ENCODE peak calls at places on chromosomes 16 and 17, in five cellular contexts. U, J, Y, R and W are unnamed samples.

GRCh38 chr16:11085025-11085485 is 140.7 kb downstream of the CLEC16A start:
- DNase-seq in U (no peak), J (no peak), Y (no peak), R (no peak), W (no peak)

GRCh38 chr16:64094170-64094960 is 1027.5 kb downstream of the CDH11 start:
- DNase-seq in U (no peak), J (no peak), Y (no peak), R (no peak), W (no peak)

GRCh38 chr17:27996157-27997043 is 46.1 kb upstream of the NLK start:
- DNase-seq in U (no peak), J (no peak), Y (no peak), R (no peak), W (no peak)

GRCh38 chr17:44209786-44210341 is 9.6 kb downstream of the UBTF start:
- DNase-seq in U (no peak), J (no peak), Y (no peak), R (no peak), W (no peak)

GRCh38 chr16:75860654-75861053 is 134.4 kb upstream of the CPHXL start:
- DNase-seq in U (no peak), J (no peak), Y (no peak), R (no peak), W (no peak)

GRCh38 chr17:48804936-48805411 is 12.1 kb downstream of the TTLL6 start:
- DNase-seq in U (peak), J (peak), Y (no peak), R (peak), W (peak)

GRCh38 chr16:70694088-70694487 is 8.2 kb upstream of the MTSS2 start:
- DNase-seq in U (peak), J (no peak), Y (no peak), R (no peak), W (no peak)

GRCh38 chr16:88911148-88911945 is 44.9 kb upstream of the PABPN1L start:
- DNase-seq in U (no peak), J (no peak), Y (no peak), R (no peak), W (peak)

GRCh38 chr17:66633322-66633965 is 201.5 kb upstream of the CACNG5 start:
- DNase-seq in U (no peak), J (no peak), Y (no peak), R (peak), W (no peak)

GRCh38 chr16:87658564-87659225 is 56.4 kb downstream of the JPH3 start:
- DNase-seq in U (no peak), J (no peak), Y (no peak), R (no peak), W (peak)

GRCh38 chr16:54957403-54957802 is 26.7 kb downstream of the IRX5 start:
- DNase-seq in U (peak), J (no peak), Y (no peak), R (no peak), W (peak)

GRCh38 chr17:53122966-53123365 is 699.8 kb upstream of the KIF2B start:
- DNase-seq in U (no peak), J (no peak), Y (no peak), R (no peak), W (no peak)

GRCh38 chr17:72362466-72363335 is 241.9 kb downstream of the SOX9 start:
- DNase-seq in U (peak), J (no peak), Y (no peak), R (no peak), W (no peak)

GRCh38 chr17:4596636-4597380 is 12.5 kb downstream of the SMTNL2 start:
- DNase-seq in U (no peak), J (no peak), Y (no peak), R (no peak), W (no peak)

GRCh38 chr16:80299416-80299815 is 241.4 kb upstream of the DYNLRB2 start:
- DNase-seq in U (no peak), J (no peak), Y (no peak), R (no peak), W (peak)

GRCh38 chr17:44137891-44138709 is 3.6 kb upstream of the HROB start:
- DNase-seq in U (peak), J (peak), Y (peak), R (peak), W (peak)

GRCh38 chr17:13694934-13695333 is 93.2 kb upstream of the HS3ST3A1 start:
- DNase-seq in U (no peak), J (no peak), Y (no peak), R (no peak), W (no peak)

GRCh38 chr16:24610421-24610765 is 71.0 kb downstream of the RBBP6 start:
- DNase-seq in U (no peak), J (no peak), Y (no peak), R (peak), W (peak)

GRCh38 chr17:40566027-40566426 is 755 bp upstream of the CCR7 start:
- DNase-seq in U (no peak), J (no peak), Y (no peak), R (no peak), W (no peak)

GRCh38 chr16:66886346-66886745 is 6.0 kb downstream of the PDP2 start:
- DNase-seq in U (no peak), J (no peak), Y (no peak), R (no peak), W (no peak)

GRCh38 chr17:78748730-78749317 is 33.2 kb downstream of the CYTH1 start:
- DNase-seq in U (peak), J (no peak), Y (no peak), R (peak), W (no peak)

GRCh38 chr17:19502517-19502916 is 31.1 kb upstream of the SLC47A1 start:
- DNase-seq in U (no peak), J (peak), Y (no peak), R (no peak), W (no peak)

GRCh38 chr17:39009471-39010085 is 42.4 kb upstream of the FBXO47 start:
- DNase-seq in U (no peak), J (no peak), Y (no peak), R (no peak), W (no peak)

GRCh38 chr16:57024894-57025680 is 35.7 kb downstream of the NLRC5 start:
- DNase-seq in U (no peak), J (no peak), Y (no peak), R (no peak), W (no peak)

GRCh38 chr17:65589321-65589720 is 27.9 kb upstream of the AXIN2 start:
- DNase-seq in U (no peak), J (no peak), Y (no peak), R (no peak), W (no peak)

GRCh38 chr16:1441391-1441829 is 2.9 kb downstream of the CCDC154 start:
- DNase-seq in U (no peak), J (no peak), Y (no peak), R (no peak), W (no peak)

GRCh38 chr17:40678902-40679522 is 14.0 kb upstream of the KRT222 start:
- DNase-seq in U (no peak), J (no peak), Y (no peak), R (no peak), W (no peak)

GRCh38 chr16:2205967-2206313 is 686 bp downstream of the MLST8 start:
- DNase-seq in U (no peak), J (no peak), Y (no peak), R (no peak), W (peak)

GRCh38 chr17:78539771-78540170 is 37.4 kb downstream of the DNAH17 start:
- DNase-seq in U (no peak), J (no peak), Y (no peak), R (no peak), W (no peak)

GRCh38 chr17:77308768-77309726 is 168.3 kb downstream of the SEC14L1 start:
- DNase-seq in U (no peak), J (no peak), Y (no peak), R (peak), W (no peak)

GRCh38 chr17:62774338-62774737 is 33.8 kb downstream of the MARCHF10 start:
- DNase-seq in U (no peak), J (no peak), Y (no peak), R (peak), W (no peak)

GRCh38 chr17:49582789-49583188 is 7.1 kb downstream of the NXPH3 start:
- DNase-seq in U (peak), J (no peak), Y (no peak), R (no peak), W (no peak)

GRCh38 chr16:89103156-89103555 is 9.5 kb downstream of the ACSF3 start:
- DNase-seq in U (no peak), J (no peak), Y (no peak), R (no peak), W (no peak)

GRCh38 chr17:3012926-3013581 is 50.4 kb downstream of the OR1D5 start:
- DNase-seq in U (peak), J (peak), Y (no peak), R (no peak), W (peak)

GRCh38 chr16:4273858-4274291 is 1.1 kb upstream of the TFAP4 start:
- DNase-seq in U (peak), J (peak), Y (no peak), R (peak), W (peak)

GRCh38 chr17:16918443-16918842 is 53.5 kb downstream of the TNFRSF13B start:
- DNase-seq in U (no peak), J (peak), Y (no peak), R (no peak), W (no peak)

GRCh38 chr16:55385363-55385762 is 61.4 kb downstream of the IRX6 start:
- DNase-seq in U (no peak), J (no peak), Y (no peak), R (no peak), W (no peak)

GRCh38 chr16:83727018-83727417 is 80.8 kb upstream of the HSBP1 start:
- DNase-seq in U (no peak), J (no peak), Y (no peak), R (no peak), W (no peak)

GRCh38 chr17:58513391-58513912 is 986 bp downstream of the MTMR4 start:
- DNase-seq in U (no peak), J (no peak), Y (no peak), R (no peak), W (no peak)

GRCh38 chr17:6231886-6232767 is 161.9 kb downstream of the WSCD1 start:
- DNase-seq in U (peak), J (no peak), Y (no peak), R (peak), W (peak)

DNA sequence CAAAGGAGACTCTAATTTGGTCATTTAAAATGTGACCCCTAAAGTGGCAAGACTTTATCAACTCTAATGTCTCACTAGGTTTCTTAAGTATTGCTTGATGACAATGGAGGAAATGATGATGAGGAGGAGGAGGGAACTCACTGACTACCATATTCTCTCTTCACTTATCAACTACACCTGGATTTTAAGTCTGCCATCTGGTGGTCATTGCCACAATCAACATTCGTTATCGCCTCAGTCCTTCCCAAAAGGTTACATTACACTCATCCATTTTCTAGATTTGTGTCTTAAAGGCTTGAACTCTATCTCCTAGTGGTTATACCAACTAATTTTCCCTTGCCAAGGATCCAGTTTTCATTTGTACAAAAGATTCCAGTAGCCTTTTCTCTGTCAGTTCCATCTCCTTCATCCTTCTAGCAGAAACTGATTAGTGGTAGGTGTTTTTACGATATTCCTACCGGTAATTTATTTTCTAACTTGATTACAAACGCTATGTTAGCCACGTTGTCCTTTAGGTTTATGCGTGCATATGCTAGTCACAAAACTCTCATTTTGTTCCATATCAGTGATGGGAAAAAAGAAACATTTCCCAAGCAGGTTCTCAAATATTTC is 114.6 kb upstream of the NOG start:
- DNase-seq in U (peak), J (no peak), Y (no peak), R (no peak), W (no peak)
- TF ChIP-seq CTCF in U (peak), J (no peak), Y (peak), R (no peak), W (no peak)

DNA sequence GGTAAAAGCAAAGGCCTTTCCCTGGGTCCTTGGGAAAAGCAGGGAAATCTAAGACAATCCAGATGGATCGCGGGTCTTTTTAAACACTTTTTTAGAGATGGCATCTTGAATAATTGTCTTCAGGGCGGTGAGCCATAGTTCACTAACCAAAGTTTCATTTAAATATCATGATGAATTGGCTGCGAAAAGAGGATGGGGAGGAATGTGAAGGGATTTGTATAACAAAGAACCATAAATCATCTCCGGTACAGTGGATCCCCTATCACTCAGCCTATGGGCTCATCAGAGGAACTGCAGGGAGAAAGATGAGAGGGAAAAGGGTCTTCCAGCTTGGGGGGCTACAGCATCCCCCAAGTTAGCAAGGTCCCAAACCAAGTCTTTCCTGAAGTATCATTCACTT is 16.6 kb upstream of the DDX52 start:
- DNase-seq in U (no peak), J (no peak), Y (no peak), R (no peak), W (no peak)
- TF ChIP-seq CTCF in U (no peak), J (no peak), Y (no peak), R (no peak), W (no peak)

GRCh38 chr16:15523092-15523541 is 88.7 kb downstream of the BMERB1 start:
- DNase-seq in U (no peak), J (no peak), Y (no peak), R (no peak), W (no peak)
- TF ChIP-seq CTCF in U (no peak), J (no peak), Y (no peak), R (no peak), W (no peak)

DNA sequence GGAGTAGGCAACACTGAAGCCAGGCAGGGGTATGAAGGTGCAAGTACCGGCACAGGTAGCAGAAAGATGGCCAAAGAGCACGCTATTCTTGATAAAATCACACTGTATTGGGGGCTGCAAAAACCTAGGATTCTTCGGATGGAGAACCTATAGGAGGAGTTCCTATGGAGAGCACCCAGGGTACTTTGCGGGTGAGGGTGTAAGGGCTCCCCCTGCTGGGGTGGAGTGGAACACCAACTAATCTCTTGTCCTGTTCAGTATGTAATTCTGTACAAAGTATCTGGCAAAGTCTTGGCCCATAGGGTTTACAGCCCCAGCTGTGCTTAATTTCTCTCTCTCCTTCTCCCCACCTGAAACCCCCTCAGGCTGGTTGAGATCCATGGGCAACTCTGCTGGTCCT is 393.1 kb upstream of the ASIC2 start:
- DNase-seq in U (peak), J (no peak), Y (no peak), R (peak), W (peak)
- TF ChIP-seq CTCF in U (no peak), J (no peak), Y (peak), R (no peak), W (peak)

DNA sequence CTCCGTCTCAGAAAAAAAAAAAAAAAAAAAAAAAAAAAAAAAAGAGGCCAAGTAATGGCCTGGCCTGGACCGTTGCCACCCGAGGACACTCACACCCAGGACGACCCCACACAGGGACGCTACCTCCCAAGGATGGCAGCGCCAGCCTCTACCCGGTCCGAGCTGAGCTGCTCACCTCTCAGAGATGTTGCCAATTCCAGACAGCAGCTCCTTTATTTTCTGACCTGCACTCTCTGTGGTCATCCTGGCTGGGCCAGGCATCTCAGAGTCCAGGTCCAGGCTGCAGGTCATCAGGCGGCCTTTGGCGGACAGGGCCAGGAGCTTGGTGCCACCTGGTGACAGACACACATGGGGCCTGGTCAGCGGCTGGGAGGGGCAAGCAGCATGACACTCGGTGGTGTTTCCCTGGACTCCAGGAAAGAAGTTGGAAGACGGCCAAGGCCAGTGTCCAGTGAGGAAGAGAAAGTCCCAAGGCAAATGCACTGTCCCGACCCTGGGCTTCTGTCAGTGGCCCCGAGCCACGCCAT is 3.1 kb downstream of the FAAP100 start:
- DNase-seq in U (no peak), J (no peak), Y (no peak), R (no peak), W (no peak)
- TF ChIP-seq CTCF in U (no peak), J (no peak), Y (no peak), R (no peak), W (no peak)

GRCh38 chr17:68461589-68461988 is 4.3 kb upstream of the WIPI1 start:
- DNase-seq in U (no peak), J (no peak), Y (no peak), R (no peak), W (no peak)

GRCh38 chr17:68461122-68461539 is 3.8 kb upstream of the WIPI1 start:
- DNase-seq in U (no peak), J (no peak), Y (no peak), R (no peak), W (no peak)

GRCh38 chr17:68460715-68461114 is 3.4 kb upstream of the WIPI1 start:
- DNase-seq in U (no peak), J (no peak), Y (no peak), R (no peak), W (no peak)

GRCh38 chr17:68462381-68463210 is 5.3 kb upstream of the WIPI1 start:
- DNase-seq in U (peak), J (no peak), Y (peak), R (peak), W (peak)

GRCh38 chr17:68463211-68463990 is 6.1 kb upstream of the WIPI1 start:
- DNase-seq in U (no peak), J (no peak), Y (no peak), R (no peak), W (no peak)
- TF ChIP-seq CTCF in U (peak), J (no peak), Y (no peak), R (no peak), W (no peak)

GRCh38 chr16:48235556-48236136 is 8.5 kb upstream of the LONP2 start:
- DNase-seq in U (no peak), J (no peak), Y (no peak), R (no peak), W (no peak)

GRCh38 chr16:48232459-48233040 is 11.6 kb upstream of the LONP2 start:
- DNase-seq in U (no peak), J (no peak), Y (no peak), R (no peak), W (no peak)

GRCh38 chr16:48235058-48235555 is 9.0 kb upstream of the LONP2 start:
- DNase-seq in U (no peak), J (no peak), Y (no peak), R (no peak), W (no peak)

GRCh38 chr16:48234630-48235029 is 9.5 kb upstream of the LONP2 start:
- DNase-seq in U (no peak), J (no peak), Y (no peak), R (no peak), W (no peak)

DNA sequence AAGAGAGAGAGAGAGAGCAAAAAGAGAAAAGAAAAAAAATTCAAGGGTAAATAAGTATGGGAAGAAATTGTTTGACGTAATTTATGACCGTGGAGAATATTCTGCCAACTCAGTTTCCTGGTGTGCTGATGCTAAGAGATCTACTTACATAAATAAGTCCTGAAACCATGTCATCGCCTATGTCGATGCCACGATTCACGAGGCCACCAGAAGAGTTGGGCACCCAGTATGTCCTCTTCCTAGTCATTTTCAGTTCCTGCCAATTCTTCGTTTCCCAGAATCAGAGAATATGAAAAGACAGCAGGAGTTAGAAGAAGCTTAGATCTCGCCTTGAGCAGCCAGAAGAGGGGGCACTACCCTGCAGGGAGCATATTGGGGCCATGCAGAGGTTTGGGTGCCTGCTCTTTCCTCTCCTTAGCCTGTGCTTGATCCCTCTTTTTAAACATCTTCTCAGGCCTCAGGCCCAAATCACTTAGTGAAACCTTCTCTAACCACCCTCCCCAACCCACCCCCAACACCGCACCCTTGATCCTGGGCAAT is 12.4 kb upstream of the LONP2 start:
- DNase-seq in U (no peak), J (no peak), Y (peak), R (no peak), W (peak)
- TF ChIP-seq CTCF in U (no peak), J (no peak), Y (peak), R (no peak), W (peak)